ENCODE peak calls at places on chromosome 21, in four cellular contexts. One of them, this sample, is unnamed.

GRCh38 chr21:19440792-19441494 is 1037.4 kb upstream of the TMPRSS15 start:
- DNase-seq in astrocyte of the cerebellum: no peak
- DNase-seq in AG09309: no peak
- DNase-seq in fibroblast of pulmonary artery: no peak
- DNase-seq in this sample: no peak

GRCh38 chr21:21921410-21922232 is 923.4 kb downstream of the NCAM2 start:
- DNase-seq in astrocyte of the cerebellum: peak; percentile 19
- DNase-seq in AG09309: no peak
- DNase-seq in fibroblast of pulmonary artery: peak; percentile 63
- DNase-seq in this sample: no peak

GRCh38 chr21:38997051-38997450 is 186.2 kb downstream of the PSMG1 start:
- DNase-seq in astrocyte of the cerebellum: no peak
- DNase-seq in AG09309: no peak
- DNase-seq in fibroblast of pulmonary artery: no peak
- DNase-seq in this sample: no peak

GRCh38 chr21:15051652-15052554 is 12.9 kb downstream of the NRIP1 start:
- DNase-seq in astrocyte of the cerebellum: no peak
- DNase-seq in AG09309: no peak
- DNase-seq in fibroblast of pulmonary artery: no peak
- DNase-seq in this sample: peak; percentile 84

GRCh38 chr21:42463861-42464515 is 32.0 kb downstream of the RSPH1 start:
- DNase-seq in astrocyte of the cerebellum: no peak
- DNase-seq in AG09309: no peak
- DNase-seq in fibroblast of pulmonary artery: peak; percentile 58
- DNase-seq in this sample: no peak

GRCh38 chr21:19557046-19557445 is 1153.5 kb upstream of the TMPRSS15 start:
- DNase-seq in astrocyte of the cerebellum: no peak
- DNase-seq in AG09309: no peak
- DNase-seq in fibroblast of pulmonary artery: no peak
- DNase-seq in this sample: no peak

GRCh38 chr21:37766104-37766503 is 150.2 kb downstream of the KCNJ6 start:
- DNase-seq in astrocyte of the cerebellum: no peak
- DNase-seq in AG09309: no peak
- DNase-seq in fibroblast of pulmonary artery: no peak
- DNase-seq in this sample: no peak

GRCh38 chr21:26079376-26079775 is 91.2 kb downstream of the APP start:
- DNase-seq in astrocyte of the cerebellum: no peak
- DNase-seq in AG09309: no peak
- DNase-seq in fibroblast of pulmonary artery: peak; percentile 26
- DNase-seq in this sample: peak; percentile 69

GRCh38 chr21:39519835-39520234 is 68.1 kb downstream of the SH3BGR start:
- DNase-seq in astrocyte of the cerebellum: no peak
- DNase-seq in AG09309: no peak
- DNase-seq in fibroblast of pulmonary artery: no peak
- DNase-seq in this sample: no peak

GRCh38 chr21:26835027-26835713 is 10.0 kb downstream of the ADAMTS1 start:
- DNase-seq in astrocyte of the cerebellum: no peak
- DNase-seq in AG09309: peak; percentile 71
- DNase-seq in fibroblast of pulmonary artery: peak; percentile 60
- DNase-seq in this sample: no peak

GRCh38 chr21:17775431-17776126 is 43.6 kb downstream of the C21orf91 start:
- DNase-seq in astrocyte of the cerebellum: no peak
- DNase-seq in AG09309: no peak
- DNase-seq in fibroblast of pulmonary artery: no peak
- DNase-seq in this sample: no peak

GRCh38 chr21:26659181-26659580 is 86.1 kb upstream of the CYYR1 start:
- DNase-seq in astrocyte of the cerebellum: no peak
- DNase-seq in AG09309: no peak
- DNase-seq in fibroblast of pulmonary artery: no peak
- DNase-seq in this sample: no peak

GRCh38 chr21:29613021-29613420 is 314.3 kb downstream of the BACH1 start:
- DNase-seq in astrocyte of the cerebellum: peak; percentile 11
- DNase-seq in AG09309: no peak
- DNase-seq in fibroblast of pulmonary artery: peak; percentile 7
- DNase-seq in this sample: no peak

GRCh38 chr21:46554431-46555224 is 50.3 kb downstream of the S100B start:
- DNase-seq in astrocyte of the cerebellum: no peak
- DNase-seq in AG09309: no peak
- DNase-seq in fibroblast of pulmonary artery: no peak
- DNase-seq in this sample: no peak
- H3K4me3 ChIP-seq in astrocyte of the cerebellum: no peak overlapping the region
- H3K4me3 ChIP-seq in AG09309: no peak overlapping the region
- H3K4me3 ChIP-seq in fibroblast of pulmonary artery: no peak overlapping the region
- H3K4me3 ChIP-seq in this sample: no peak overlapping the region

DNA sequence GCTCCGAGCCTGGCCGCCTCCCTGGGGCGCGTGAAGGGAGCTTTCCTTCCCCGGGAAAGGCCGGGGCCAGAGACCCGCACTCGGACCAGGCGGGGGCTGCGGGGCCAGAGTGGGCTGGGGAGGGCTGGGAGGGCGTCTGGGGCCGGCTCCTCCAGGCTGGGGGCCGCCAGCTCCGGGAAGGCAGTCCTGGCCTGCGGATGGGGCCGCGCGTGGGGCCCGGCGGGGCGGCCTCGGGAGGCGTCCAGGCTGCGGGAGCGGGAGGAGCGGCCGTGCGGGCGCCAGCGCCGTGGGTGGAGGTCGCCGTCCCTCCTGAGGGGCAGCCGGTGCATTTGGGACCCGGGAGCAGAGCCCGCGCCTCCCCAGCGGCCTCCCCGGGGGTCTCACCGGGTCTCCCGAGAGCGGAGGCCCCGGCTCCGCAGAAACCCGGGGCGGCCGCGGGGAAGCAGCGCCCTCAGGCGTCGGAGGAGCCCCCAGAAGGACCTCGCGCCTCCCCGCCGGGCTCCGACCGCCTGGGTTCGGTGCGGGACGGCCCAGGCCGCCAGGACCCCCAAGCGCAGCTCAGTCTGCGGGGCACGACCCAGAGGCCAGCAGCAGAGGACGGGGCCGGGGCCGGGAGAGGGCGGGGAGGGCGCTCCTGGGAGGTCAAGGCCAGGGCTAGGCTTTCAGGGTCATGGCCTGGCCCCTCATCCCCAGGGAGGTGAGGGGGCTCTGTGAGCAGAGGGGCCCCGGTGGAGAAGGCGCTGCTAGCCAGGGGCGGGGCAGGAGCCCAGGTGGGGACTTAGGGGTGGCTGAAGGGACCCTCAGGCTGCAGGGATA is 7.3 kb upstream of the SLX9 start:
- DNase-seq in astrocyte of the cerebellum: no peak
- DNase-seq in AG09309: no peak
- DNase-seq in fibroblast of pulmonary artery: no peak
- DNase-seq in this sample: no peak
- TF ChIP-seq CTCF in astrocyte of the cerebellum: peak; percentile 41
- TF ChIP-seq CTCF in AG09309: peak; percentile 55
- TF ChIP-seq CTCF in fibroblast of pulmonary artery: peak; percentile 15
- TF ChIP-seq CTCF in this sample: peak; percentile 45

GRCh38 chr21:35525443-35525842 is 476.3 kb upstream of the RUNX1 start:
- DNase-seq in astrocyte of the cerebellum: no peak
- DNase-seq in AG09309: no peak
- DNase-seq in fibroblast of pulmonary artery: no peak
- DNase-seq in this sample: no peak

GRCh38 chr21:35528109-35529042 is 479.3 kb upstream of the RUNX1 start:
- DNase-seq in astrocyte of the cerebellum: no peak
- DNase-seq in AG09309: no peak
- DNase-seq in fibroblast of pulmonary artery: peak; percentile 29
- DNase-seq in this sample: no peak

GRCh38 chr21:35527358-35527757 is 478.3 kb upstream of the RUNX1 start:
- DNase-seq in astrocyte of the cerebellum: no peak
- DNase-seq in AG09309: no peak
- DNase-seq in fibroblast of pulmonary artery: no peak
- DNase-seq in this sample: no peak

GRCh38 chr21:35530726-35531125 is 481.6 kb upstream of the RUNX1 start:
- DNase-seq in astrocyte of the cerebellum: no peak
- DNase-seq in AG09309: no peak
- DNase-seq in fibroblast of pulmonary artery: no peak
- DNase-seq in this sample: no peak

GRCh38 chr21:35529141-35529863 is 480.2 kb upstream of the RUNX1 start:
- DNase-seq in astrocyte of the cerebellum: no peak
- DNase-seq in AG09309: no peak
- DNase-seq in fibroblast of pulmonary artery: peak; percentile 48
- DNase-seq in this sample: no peak
- H3K4me3 ChIP-seq in astrocyte of the cerebellum: no peak overlapping the region
- H3K4me3 ChIP-seq in AG09309: no peak overlapping the region
- H3K4me3 ChIP-seq in fibroblast of pulmonary artery: peak overlapping the region; percentile 15
- H3K4me3 ChIP-seq in this sample: no peak overlapping the region

GRCh38 chr21:44377922-44378645 is 24.7 kb downstream of the TRPM2 start:
- DNase-seq in astrocyte of the cerebellum: no peak
- DNase-seq in AG09309: no peak
- DNase-seq in fibroblast of pulmonary artery: no peak
- DNase-seq in this sample: no peak

GRCh38 chr21:44376606-44377005 is 23.2 kb downstream of the TRPM2 start:
- DNase-seq in astrocyte of the cerebellum: no peak
- DNase-seq in AG09309: no peak
- DNase-seq in fibroblast of pulmonary artery: no peak
- DNase-seq in this sample: no peak

GRCh38 chr21:44375686-44376320 is 22.4 kb downstream of the TRPM2 start:
- DNase-seq in astrocyte of the cerebellum: no peak
- DNase-seq in AG09309: no peak
- DNase-seq in fibroblast of pulmonary artery: no peak
- DNase-seq in this sample: no peak

GRCh38 chr21:44378646-44379581 is 25.5 kb downstream of the TRPM2 start:
- DNase-seq in astrocyte of the cerebellum: no peak
- DNase-seq in AG09309: no peak
- DNase-seq in fibroblast of pulmonary artery: no peak
- DNase-seq in this sample: no peak

GRCh38 chr21:44377201-44377921 is 23.9 kb downstream of the TRPM2 start:
- DNase-seq in astrocyte of the cerebellum: no peak
- DNase-seq in AG09309: no peak
- DNase-seq in fibroblast of pulmonary artery: no peak
- DNase-seq in this sample: no peak
- TF ChIP-seq CTCF in astrocyte of the cerebellum: no peak
- TF ChIP-seq CTCF in AG09309: no peak
- TF ChIP-seq CTCF in fibroblast of pulmonary artery: no peak
- TF ChIP-seq CTCF in this sample: no peak

This sample was measured in retinal pigment epithelial cell.